ENCODE peak calls at places on chromosomes 13 and 19, in five cellular contexts. One of them, this sample, is unnamed.
A peak's percentile ranks its signal among the peaks of the same experiment; 100 is the strongest.

GRCh38 chr19:1167687-1168561 is 6.1 kb downstream of the SBNO2 start:
- DNase-seq in right cardiac atrium: no peak
- DNase-seq in AG04449: no peak
- DNase-seq in fibroblast of the conjunctiva: no peak
- DNase-seq in NCI-H774: no peak
- DNase-seq in this sample: no peak

GRCh38 chr13:48252176-48252575 is 19.2 kb downstream of the ITM2B start:
- DNase-seq in right cardiac atrium: peak; percentile 55
- DNase-seq in fibroblast of the conjunctiva: no peak
- DNase-seq in AG04449: no peak
- DNase-seq in NCI-H774: no peak
- DNase-seq in this sample: no peak

GRCh38 chr19:41597600-41598041 is 21.7 kb downstream of the CEACAM21 start:
- DNase-seq in right cardiac atrium: peak; percentile 68
- DNase-seq in AG04449: peak; percentile 10
- DNase-seq in NCI-H774: peak; percentile 45
- DNase-seq in fibroblast of the conjunctiva: peak; percentile 42
- DNase-seq in this sample: peak; percentile 9

GRCh38 chr13:33186851-33187250 is 98.7 kb downstream of the STARD13 start:
- DNase-seq in fibroblast of the conjunctiva: no peak
- DNase-seq in AG04449: no peak
- DNase-seq in NCI-H774: no peak
- DNase-seq in right cardiac atrium: no peak
- DNase-seq in this sample: no peak

GRCh38 chr19:41355802-41356201 is 2.1 kb upstream of the TGFB1 start:
- DNase-seq in fibroblast of the conjunctiva: no peak
- DNase-seq in AG04449: no peak
- DNase-seq in right cardiac atrium: no peak
- DNase-seq in NCI-H774: no peak
- DNase-seq in this sample: no peak

GRCh38 chr13:32314271-32314967 is 744 bp downstream of the ZAR1L start:
- DNase-seq in right cardiac atrium: peak; percentile 76
- DNase-seq in NCI-H774: no peak
- DNase-seq in AG04449: no peak
- DNase-seq in fibroblast of the conjunctiva: no peak
- DNase-seq in this sample: no peak

GRCh38 chr13:104773775-104774174 is 1707.6 kb upstream of the SLC10A2 start:
- DNase-seq in AG04449: peak; percentile 9
- DNase-seq in right cardiac atrium: no peak
- DNase-seq in NCI-H774: peak; percentile 82
- DNase-seq in fibroblast of the conjunctiva: peak; percentile 68
- DNase-seq in this sample: peak; percentile 79

GRCh38 chr13:23570931-23571330 is 719 bp downstream of the TNFRSF19 start:
- DNase-seq in right cardiac atrium: no peak
- DNase-seq in AG04449: no peak
- DNase-seq in fibroblast of the conjunctiva: no peak
- DNase-seq in NCI-H774: no peak
- DNase-seq in this sample: no peak

GRCh38 chr13:99522288-99522687 is 21.0 kb downstream of the TM9SF2 start:
- DNase-seq in fibroblast of the conjunctiva: no peak
- DNase-seq in right cardiac atrium: no peak
- DNase-seq in AG04449: peak; percentile 61
- DNase-seq in NCI-H774: no peak
- DNase-seq in this sample: no peak

GRCh38 chr13:113904411-113904810 is 40.5 kb upstream of the GAS6 start:
- DNase-seq in right cardiac atrium: peak; percentile 79
- DNase-seq in fibroblast of the conjunctiva: no peak
- DNase-seq in NCI-H774: peak; percentile 68
- DNase-seq in AG04449: no peak
- DNase-seq in this sample: no peak

GRCh38 chr19:19385900-19386339 is 19.6 kb upstream of the GATAD2A start:
- DNase-seq in NCI-H774: no peak
- DNase-seq in AG04449: no peak
- DNase-seq in right cardiac atrium: peak; percentile 85
- DNase-seq in fibroblast of the conjunctiva: no peak
- DNase-seq in this sample: no peak

GRCh38 chr19:46350029-46350757 is 3.3 kb downstream of the PPP5C start:
- DNase-seq in NCI-H774: no peak
- DNase-seq in fibroblast of the conjunctiva: no peak
- DNase-seq in right cardiac atrium: no peak
- DNase-seq in AG04449: no peak
- DNase-seq in this sample: no peak

GRCh38 chr13:37173214-37173613 is 67.8 kb upstream of the CSNK1A1L start:
- DNase-seq in NCI-H774: no peak
- DNase-seq in fibroblast of the conjunctiva: peak; percentile 84
- DNase-seq in AG04449: peak; percentile 88
- DNase-seq in right cardiac atrium: no peak
- DNase-seq in this sample: peak; percentile 58

GRCh38 chr19:7669641-7670040 is 792 bp downstream of the RETN start:
- DNase-seq in NCI-H774: no peak
- DNase-seq in right cardiac atrium: no peak
- DNase-seq in AG04449: no peak
- DNase-seq in fibroblast of the conjunctiva: no peak
- DNase-seq in this sample: no peak

GRCh38 chr13:95235199-95235726 is 66.0 kb downstream of the ABCC4 start:
- DNase-seq in fibroblast of the conjunctiva: no peak
- DNase-seq in right cardiac atrium: no peak
- DNase-seq in NCI-H774: no peak
- DNase-seq in AG04449: no peak
- DNase-seq in this sample: no peak

GRCh38 chr13:32391101-32391620 is 36.8 kb downstream of the N4BP2L1 start:
- DNase-seq in right cardiac atrium: no peak
- DNase-seq in AG04449: no peak
- DNase-seq in fibroblast of the conjunctiva: no peak
- DNase-seq in NCI-H774: no peak
- DNase-seq in this sample: no peak

GRCh38 chr19:34232566-34233481 is 21.5 kb upstream of the GARRE1 start:
- DNase-seq in NCI-H774: no peak
- DNase-seq in fibroblast of the conjunctiva: peak; percentile 52
- DNase-seq in right cardiac atrium: peak; percentile 64
- DNase-seq in AG04449: peak; percentile 91
- DNase-seq in this sample: peak; percentile 69

GRCh38 chr19:8648240-8648639 is 17.8 kb downstream of the NFILZ start:
- DNase-seq in AG04449: no peak
- DNase-seq in right cardiac atrium: no peak
- DNase-seq in fibroblast of the conjunctiva: no peak
- DNase-seq in NCI-H774: no peak
- DNase-seq in this sample: no peak

GRCh38 chr13:49113526-49114286 is 106.4 kb upstream of the MLNR start:
- DNase-seq in AG04449: no peak
- DNase-seq in fibroblast of the conjunctiva: peak; percentile 27
- DNase-seq in NCI-H774: no peak
- DNase-seq in right cardiac atrium: no peak
- DNase-seq in this sample: no peak

GRCh38 chr13:23488442-23488841 is 54.9 kb upstream of the SACS start:
- DNase-seq in fibroblast of the conjunctiva: no peak
- DNase-seq in NCI-H774: peak; percentile 33
- DNase-seq in right cardiac atrium: no peak
- DNase-seq in AG04449: no peak
- DNase-seq in this sample: no peak

GRCh38 chr19:38710928-38711725 is 33.1 kb downstream of the CAPN12 start:
- DNase-seq in AG04449: no peak
- DNase-seq in fibroblast of the conjunctiva: no peak
- DNase-seq in NCI-H774: no peak
- DNase-seq in right cardiac atrium: peak; percentile 76
- DNase-seq in this sample: no peak

GRCh38 chr19:13417054-13417453 is 89.2 kb downstream of the CACNA1A start:
- DNase-seq in AG04449: no peak
- DNase-seq in fibroblast of the conjunctiva: no peak
- DNase-seq in right cardiac atrium: no peak
- DNase-seq in NCI-H774: no peak
- DNase-seq in this sample: no peak